ENCODE peak calls at places on chromosomes 11 and 22, in eight cellular contexts. M is right atrium auricular region, B is body of pancreas, T is substantia nigra, G is dorsolateral prefrontal cortex, P is left ventricle myocardium inferior, F is OCI-LY7, S is suprapubic skin. O is an unnamed sample.

GRCh38 chr22:37566903-37567798 is 6.9 kb downstream of the CDC42EP1 start:
- DNase-seq in B (peak), T (peak), M (peak), P (peak), F (peak), G (peak), S (peak), O (peak)

GRCh38 chr11:76179147-76179546 is 27.2 kb downstream of the WNT11 start:
- DNase-seq in P (no peak), B (no peak), T (no peak), F (no peak), M (no peak), S (no peak), G (no peak), O (no peak)

GRCh38 chr22:39239561-39240423 is 5.0 kb downstream of the PDGFB start:
- DNase-seq in B (peak), G (no peak), T (no peak), F (no peak), P (no peak), M (no peak), S (no peak), O (peak)

GRCh38 chr11:104033134-104033533 is 3.3 kb upstream of the DDI1 start:
- DNase-seq in T (no peak), M (no peak), S (no peak), P (no peak), G (no peak), F (no peak), B (no peak), O (peak)

GRCh38 chr11:28835790-28836189 is 727.6 kb downstream of the METTL15 start:
- DNase-seq in G (no peak), P (no peak), S (no peak), M (no peak), B (no peak), T (no peak), F (no peak), O (no peak)

GRCh38 chr11:27076121-27076589 is 35.5 kb downstream of the BBOX1 start:
- DNase-seq in P (no peak), S (no peak), B (peak), G (no peak), F (no peak), M (no peak), T (no peak), O (no peak)

GRCh38 chr11:85249482-85249881 is 377.7 kb downstream of the DLG2 start:
- DNase-seq in S (no peak), G (no peak), F (no peak), P (no peak), B (no peak), T (no peak), M (no peak), O (no peak)

GRCh38 chr11:46176421-46176820 is 55.2 kb upstream of the PHF21A start:
- DNase-seq in P (no peak), G (no peak), M (no peak), S (no peak), T (no peak), F (no peak), B (no peak), O (no peak)

GRCh38 chr22:44037519-44038370 is 13.6 kb downstream of the PARVB start:
- DNase-seq in G (no peak), M (peak), S (no peak), B (no peak), P (no peak), F (no peak), T (no peak), O (peak)

GRCh38 chr11:100574894-100575769 is 112.0 kb upstream of the ARHGAP42 start:
- DNase-seq in B (no peak), G (no peak), T (no peak), P (no peak), F (no peak), M (no peak), S (no peak), O (no peak)

GRCh38 chr11:103870821-103871309 is 165.6 kb upstream of the DDI1 start:
- DNase-seq in F (no peak), G (no peak), T (no peak), B (peak), M (peak), P (peak), S (peak), O (no peak)

GRCh38 chr11:87176044-87176443 is 138.3 kb downstream of the TMEM135 start:
- DNase-seq in T (no peak), S (no peak), G (no peak), M (no peak), P (no peak), B (no peak), F (no peak), O (no peak)

GRCh38 chr11:426851-427250 is 12.1 kb upstream of the SIGIRR start:
- DNase-seq in M (no peak), B (no peak), G (no peak), P (no peak), T (no peak), F (no peak), S (no peak), O (no peak)

GRCh38 chr11:111878385-111878765 is 590 bp downstream of the FDXACB1 start:
- DNase-seq in P (no peak), G (no peak), B (no peak), M (no peak), S (no peak), T (no peak), F (no peak), O (no peak)

GRCh38 chr11:86408845-86409244 is 34.2 kb downstream of the CCDC81 start:
- DNase-seq in F (no peak), M (no peak), P (no peak), T (no peak), B (no peak), G (no peak), S (no peak), O (no peak)

GRCh38 chr11:57752954-57753353 is 1.3 kb upstream of the BTBD18 start:
- DNase-seq in G (no peak), B (no peak), P (no peak), F (no peak), M (no peak), T (no peak), S (no peak), O (no peak)

GRCh38 chr11:67278939-67279588 is 10.0 kb upstream of the ANKRD13D start:
- DNase-seq in T (no peak), G (no peak), P (no peak), F (no peak), M (no peak), B (peak), S (no peak), O (no peak)

GRCh38 chr11:8031248-8032115 is 44.3 kb downstream of the EIF3F start:
- DNase-seq in T (no peak), F (no peak), S (peak), B (no peak), M (peak), P (no peak), G (no peak), O (no peak)

GRCh38 chr11:66278396-66279091 is 569 bp downstream of the CNIH2 start:
- DNase-seq in M (no peak), S (no peak), T (no peak), G (no peak), F (no peak), P (no peak), B (no peak), O (no peak)

GRCh38 chr11:83392556-83392955 is 106.4 kb upstream of the CCDC90B start:
- DNase-seq in G (no peak), B (no peak), F (no peak), S (no peak), T (no peak), M (no peak), P (no peak), O (no peak)

GRCh38 chr11:19728436-19728835 is 15.8 kb downstream of the NAV2 start:
- DNase-seq in S (no peak), T (no peak), P (no peak), B (no peak), F (no peak), G (no peak), M (no peak), O (no peak)

GRCh38 chr22:40533712-40534378 is 102.7 kb downstream of the MRTFA start:
- DNase-seq in F (peak), M (no peak), G (no peak), P (no peak), S (no peak), T (no peak), B (no peak), O (no peak)

GRCh38 chr11:118911113-118911879 is 14.4 kb downstream of the BCL9L start:
- DNase-seq in T (no peak), G (no peak), P (no peak), B (peak), S (no peak), F (no peak), M (no peak), O (no peak)

DNA sequence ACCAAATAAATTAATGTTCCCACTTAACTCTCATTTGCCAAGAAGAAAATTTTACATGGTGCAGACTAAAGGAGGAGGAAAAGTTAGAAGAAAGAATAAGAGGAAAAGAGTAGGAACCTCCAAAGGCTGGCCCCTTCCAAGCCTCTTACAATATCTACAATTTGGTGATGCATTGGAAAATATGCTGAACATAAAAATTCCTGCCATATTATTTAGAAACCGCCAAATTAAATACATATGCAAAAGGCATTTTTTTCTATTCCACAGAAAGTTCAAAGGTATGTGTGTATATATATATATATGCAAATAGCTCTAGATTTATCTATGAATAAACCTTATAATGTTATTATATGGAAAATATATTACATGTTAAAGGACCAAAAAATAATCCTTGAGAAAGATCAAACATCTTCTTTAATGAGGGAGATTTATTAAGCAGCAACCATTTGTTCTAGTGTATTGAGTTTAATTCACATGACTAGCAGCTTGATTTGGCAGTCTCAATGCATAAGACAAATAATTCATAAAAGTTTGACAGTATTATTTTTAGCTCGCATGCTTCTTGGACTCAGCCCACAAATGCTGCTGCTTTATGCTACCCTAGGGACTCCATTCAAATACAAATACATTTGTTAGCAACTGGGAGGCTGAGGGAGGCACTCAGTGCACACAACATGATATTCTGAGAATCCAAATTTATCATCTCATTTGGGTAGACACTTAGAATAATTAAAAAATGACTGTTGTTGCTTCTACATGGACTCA is 184.9 kb downstream of the SBF2 start:
- DNase-seq in G (no peak), S (no peak), T (no peak), B (no peak), P (no peak), M (no peak), F (no peak), O (no peak)
- H3K27ac ChIP-seq in G (no peak), S (peak), T (no peak), B (no peak), P (peak), M (peak), F (no peak), O (no peak)

GRCh38 chr11:96113100-96113710 is 189.3 kb upstream of the MTMR2 start:
- DNase-seq in F (no peak), T (no peak), B (no peak), P (no peak), M (no peak), G (no peak), S (no peak), O (no peak)

GRCh38 chr11:96112192-96113099 is 188.5 kb upstream of the MTMR2 start:
- DNase-seq in B (no peak), F (no peak), G (no peak), S (no peak), M (no peak), P (no peak), T (no peak), O (no peak)

GRCh38 chr11:96111308-96111707 is 187.4 kb upstream of the MTMR2 start:
- DNase-seq in M (no peak), B (no peak), S (no peak), F (no peak), P (no peak), G (no peak), T (no peak), O (no peak)

GRCh38 chr11:96109265-96110030 is 185.5 kb upstream of the MTMR2 start:
- DNase-seq in S (no peak), B (no peak), G (no peak), P (no peak), T (no peak), M (no peak), F (no peak), O (no peak)

DNA sequence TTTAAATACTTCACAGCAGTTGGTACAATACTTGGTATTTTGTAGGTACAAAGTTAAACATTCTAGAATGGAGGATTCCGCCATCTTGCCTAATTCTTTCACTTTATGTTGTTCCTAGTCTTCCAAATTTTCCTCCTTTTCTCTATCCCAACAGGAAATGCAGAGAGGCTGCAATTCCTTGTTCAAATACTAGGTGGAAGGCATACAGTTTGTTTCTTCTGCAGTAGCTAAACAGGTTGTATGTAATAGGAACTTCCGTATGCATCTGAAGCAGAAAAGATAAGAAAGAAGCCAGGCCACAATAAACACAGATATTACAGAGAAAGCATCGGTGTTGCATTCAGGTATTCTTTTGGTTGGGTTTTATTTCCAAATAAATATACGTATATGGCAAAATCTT is 186.4 kb upstream of the MTMR2 start:
- DNase-seq in S (no peak), B (no peak), T (no peak), G (no peak), P (no peak), M (no peak), F (no peak), O (no peak)
- H3K27ac ChIP-seq in S (no peak), B (no peak), T (no peak), G (no peak), P (no peak), M (no peak), F (no peak), O (no peak)

GRCh38 chr11:62592989-62593421 is 1.7 kb upstream of the TUT1 start:
- DNase-seq in S (no peak), M (no peak), G (no peak), T (peak), B (no peak), F (no peak), P (no peak), O (no peak)
- H3K27ac ChIP-seq in S (peak), M (peak), G (peak), T (peak), B (no peak), F (peak), P (peak), O (peak)

GRCh38 chr11:12258451-12258850 is 118.9 kb upstream of the PARVA start:
- DNase-seq in B (no peak), G (no peak), F (no peak), T (no peak), P (no peak), S (no peak), M (no peak), O (no peak)

GRCh38 chr11:12248330-12248729 is 129.0 kb upstream of the PARVA start:
- DNase-seq in F (no peak), G (peak), S (no peak), T (peak), M (peak), P (peak), B (peak), O (peak)

GRCh38 chr11:12251651-12252560 is 125.5 kb upstream of the PARVA start:
- DNase-seq in B (no peak), S (no peak), M (no peak), P (no peak), G (no peak), T (no peak), F (no peak), O (no peak)

GRCh38 chr11:12249590-12250260 is 127.6 kb upstream of the PARVA start:
- DNase-seq in B (peak), T (no peak), G (no peak), S (no peak), F (no peak), M (no peak), P (no peak), O (no peak)

GRCh38 chr11:12253843-12254281 is 123.5 kb upstream of the PARVA start:
- DNase-seq in B (peak), M (no peak), P (no peak), T (no peak), F (no peak), S (no peak), G (no peak), O (no peak)
- H3K27ac ChIP-seq in B (peak), M (no peak), P (no peak), T (no peak), F (no peak), S (no peak), G (no peak), O (no peak)

GRCh38 chr11:128476031-128476430 is 111.3 kb downstream of the ETS1 start:
- DNase-seq in F (no peak), G (no peak), M (no peak), B (no peak), P (no peak), S (no peak), T (no peak), O (no peak)

GRCh38 chr11:128474036-128474874 is 113.1 kb downstream of the ETS1 start:
- DNase-seq in P (no peak), F (peak), S (no peak), T (no peak), M (no peak), B (no peak), G (no peak), O (no peak)

GRCh38 chr11:128472128-128473110 is 114.9 kb downstream of the ETS1 start:
- DNase-seq in T (no peak), B (no peak), P (no peak), G (no peak), M (no peak), F (peak), S (no peak), O (no peak)

GRCh38 chr11:128471138-128471661 is 116.2 kb downstream of the ETS1 start:
- DNase-seq in S (no peak), T (no peak), M (no peak), B (peak), P (no peak), G (no peak), F (peak), O (no peak)

DNA sequence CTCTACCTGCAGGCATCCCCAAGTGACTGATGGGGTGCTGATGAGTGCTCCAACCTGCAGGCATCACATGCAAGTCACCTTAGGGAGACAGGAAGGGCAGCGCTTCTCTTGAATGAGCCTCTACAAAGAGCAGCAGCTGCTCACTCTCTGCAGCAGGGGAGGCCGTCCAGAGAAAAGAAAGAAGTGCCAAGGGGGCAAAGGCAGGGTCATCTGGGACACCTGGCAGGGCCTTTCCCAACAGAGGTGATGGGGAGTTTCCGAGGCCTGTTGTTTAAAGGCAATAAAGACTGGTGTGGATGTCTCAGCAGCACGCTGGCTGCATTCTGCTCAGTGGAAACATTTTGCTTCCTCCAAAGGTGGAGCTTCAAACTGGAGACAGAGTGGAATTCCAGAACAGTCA is 113.7 kb downstream of the ETS1 start:
- DNase-seq in F (peak), P (no peak), T (no peak), G (no peak), S (no peak), M (no peak), B (no peak), O (no peak)
- H3K27ac ChIP-seq in F (peak), P (peak), T (no peak), G (no peak), S (no peak), M (peak), B (no peak), O (no peak)

GRCh38 chr11:14335712-14336111 is 23.3 kb downstream of the RRAS2 start:
- DNase-seq in M (no peak), P (no peak), S (no peak), G (no peak), F (no peak), T (no peak), B (no peak), O (no peak)

GRCh38 chr11:14334193-14334592 is 24.8 kb downstream of the RRAS2 start:
- DNase-seq in F (no peak), B (no peak), S (no peak), M (no peak), P (no peak), G (no peak), T (no peak), O (no peak)

GRCh38 chr11:14336507-14337503 is 22.2 kb downstream of the RRAS2 start:
- DNase-seq in G (no peak), P (no peak), B (no peak), M (no peak), T (no peak), S (no peak), F (no peak), O (peak)

GRCh38 chr11:14331476-14332136 is 27.4 kb downstream of the RRAS2 start:
- DNase-seq in B (no peak), F (no peak), M (no peak), P (no peak), S (no peak), T (no peak), G (no peak), O (no peak)

DNA sequence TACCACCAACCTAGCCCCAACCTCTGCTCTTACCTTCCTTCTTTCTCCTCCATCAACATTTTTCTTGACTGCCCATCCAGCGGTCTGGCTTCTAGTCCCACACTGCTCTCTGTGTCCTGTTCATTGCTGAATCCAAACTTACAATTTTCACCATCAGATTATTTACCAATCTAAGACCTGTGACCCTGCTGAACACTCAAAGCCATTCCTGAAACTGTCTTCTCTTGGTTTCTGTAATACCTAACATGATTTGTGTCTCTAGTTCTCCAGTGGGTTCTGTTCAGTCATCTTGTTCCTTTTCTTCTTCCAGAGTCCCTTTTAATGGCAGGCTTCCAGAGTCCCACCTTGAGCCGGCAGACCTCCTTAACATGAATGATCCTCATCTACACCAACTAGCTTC is 24.1 kb downstream of the RRAS2 start:
- DNase-seq in T (no peak), P (no peak), G (no peak), M (no peak), B (no peak), F (no peak), S (no peak), O (no peak)
- H3K27ac ChIP-seq in T (no peak), P (no peak), G (no peak), M (no peak), B (no peak), F (no peak), S (no peak), O (no peak)

O was measured in epithelial cell of prostate.